ENCODE peak calls at places on chromosomes 13 and 19, in four cellular contexts. A, C, H and G are unnamed samples.
A peak's percentile ranks its signal among the peaks of the same experiment; 100 is the strongest.

GRCh38 chr19:50897612-50898011 is 13.6 kb downstream of the KLK4 start:
- DNase-seq in H (no peak), A (no peak), C (no peak), G (no peak)

GRCh38 chr19:13275016-13275722 is 125.0 kb downstream of the IER2 start:
- DNase-seq in A (no peak), H (no peak), C (no peak), G (no peak)

GRCh38 chr19:48330012-48330681 is 4.8 kb downstream of the EMP3 start:
- DNase-seq in C (no peak), H (no peak), A (no peak), G (peak; percentile 92)

GRCh38 chr19:870963-871401 is 11.5 kb downstream of the CFD start:
- DNase-seq in A (no peak), H (no peak), C (no peak), G (peak; percentile 85)

GRCh38 chr19:48836089-48837017 is at the start of gene HSD17B14:
- DNase-seq in H (no peak), C (no peak), A (no peak), G (peak; percentile 47)

GRCh38 chr13:36887758-36888521 is 32.1 kb downstream of the SMAD9 start:
- DNase-seq in C (no peak), H (no peak), A (no peak), G (no peak)

GRCh38 chr19:1064661-1065605 is 2.0 kb upstream of the ARHGAP45 start:
- DNase-seq in C (no peak), H (no peak), A (no peak), G (peak; percentile 78)

GRCh38 chr13:113415032-113415431 is 38.3 kb downstream of the ADPRHL1 start:
- DNase-seq in A (no peak), H (no peak), C (no peak), G (no peak)

GRCh38 chr19:35756373-35757230 is at the start of gene HSPB6:
- DNase-seq in C (no peak), A (no peak), H (no peak), G (no peak)

GRCh38 chr19:35742121-35742724 is at the start of gene IGFLR1:
- DNase-seq in C (no peak), A (no peak), H (no peak), G (no peak)

GRCh38 chr13:46041335-46041934 is 11.1 kb downstream of the ZC3H13 start:
- DNase-seq in A (no peak), H (no peak), C (no peak), G (no peak)

GRCh38 chr13:45817833-45818232 is 33.7 kb downstream of the SIAH3 start:
- DNase-seq in C (no peak), H (no peak), A (no peak), G (no peak)

GRCh38 chr19:34490141-34490766 is 8.7 kb downstream of the WTIP start:
- DNase-seq in H (no peak), C (no peak), A (no peak), G (no peak)

GRCh38 chr19:29277107-29277506 is 64.2 kb upstream of the UQCRFS1 start:
- DNase-seq in A (no peak), H (no peak), C (no peak), G (no peak)

GRCh38 chr19:45924891-45925447 is 10.4 kb upstream of the NANOS2 start:
- DNase-seq in H (no peak), A (no peak), C (no peak), G (no peak)

GRCh38 chr13:112653821-112654220 is 36.0 kb upstream of the ATP11A start:
- DNase-seq in C (no peak), A (no peak), H (no peak), G (no peak)

GRCh38 chr13:86174632-86175031 is 375.4 kb upstream of the SLITRK6 start:
- DNase-seq in H (no peak), A (no peak), C (no peak), G (no peak)
- TF ChIP-seq CTCF in H (no peak), A (peak; percentile 7), C (no peak), G (peak; percentile 28)

GRCh38 chr19:7926021-7926726 is at the start of gene CTXN1:
- DNase-seq in H (peak; percentile 61), C (no peak), A (no peak), G (peak; percentile 91)
- TF ChIP-seq CTCF in H (no peak), C (no peak), A (no peak), G (no peak)

DNA sequence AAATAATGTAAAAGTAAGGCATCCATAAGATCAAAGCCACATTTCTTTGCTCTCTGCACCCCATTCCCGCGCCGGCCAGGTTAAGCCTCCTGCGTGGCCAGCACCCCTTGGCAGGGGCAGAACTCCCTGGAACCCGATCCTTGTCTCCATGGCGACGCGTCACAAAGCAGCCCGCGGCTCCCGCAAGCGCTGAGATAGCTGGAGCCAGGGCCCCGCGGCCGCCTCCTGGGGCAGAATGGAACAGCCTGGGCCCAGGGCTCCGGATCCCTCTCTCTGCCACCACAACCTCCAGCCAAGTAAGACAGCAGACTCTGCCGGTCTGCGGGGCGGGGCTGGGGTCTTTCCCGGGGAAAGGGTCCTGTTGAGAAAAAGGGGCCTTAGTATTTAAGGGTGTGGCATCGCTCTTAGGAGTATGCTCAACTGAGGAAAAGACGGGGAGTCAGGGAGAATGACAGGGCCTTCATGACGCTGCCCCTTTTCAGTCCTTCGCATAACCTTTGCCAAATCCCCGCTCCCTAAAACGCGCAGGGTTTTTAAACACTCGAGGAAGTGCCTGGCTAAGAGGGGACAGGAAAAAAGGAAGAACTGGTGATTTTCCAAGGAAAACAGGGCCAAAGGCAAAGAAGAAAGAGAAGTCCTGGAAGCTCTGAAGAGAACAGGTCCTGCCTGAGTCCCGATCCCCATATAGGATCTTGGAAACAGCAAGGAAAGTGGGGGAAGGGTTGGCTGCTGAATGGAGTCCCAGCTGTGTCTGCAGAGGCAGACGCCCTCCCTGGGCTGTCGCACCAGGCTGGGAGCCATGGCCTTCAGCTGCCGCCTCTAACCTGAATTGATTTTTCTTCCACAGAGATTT is at the start of gene TEX26:
- DNase-seq in C (no peak), H (no peak), A (no peak), G (no peak)
- TF ChIP-seq CTCF in C (no peak), H (no peak), A (no peak), G (no peak)

GRCh38 chr19:11191934-11192333 is 5.4 kb downstream of the KANK2 start:
- DNase-seq in A (no peak), H (no peak), C (no peak), G (no peak)
- TF ChIP-seq CTCF in A (no peak), H (no peak), C (no peak), G (no peak)

GRCh38 chr19:2663920-2664571 is 38.4 kb downstream of the GNG7 start:
- DNase-seq in C (no peak), A (no peak), H (no peak), G (no peak)
- TF ChIP-seq CTCF in C (no peak), A (no peak), H (no peak), G (no peak)

DNA sequence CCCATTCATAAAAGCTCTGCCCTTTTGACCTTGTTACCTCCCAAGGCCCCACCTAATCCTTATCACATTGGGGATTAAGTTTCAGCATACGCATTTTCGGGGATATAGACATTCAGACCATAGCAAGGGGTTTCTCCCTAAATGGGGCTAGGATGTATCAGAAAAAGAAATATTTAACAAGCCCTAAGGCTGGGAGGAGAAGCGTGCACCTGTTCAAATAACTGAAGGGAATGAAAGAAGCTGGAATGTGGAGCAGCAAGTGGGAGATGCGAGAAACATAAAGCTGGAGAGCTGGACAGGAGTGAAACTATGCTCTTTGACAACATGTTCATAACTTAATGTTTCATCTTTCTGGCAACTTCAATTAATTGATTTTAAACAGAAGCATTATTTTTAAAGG is 811.8 kb upstream of the GPC6 start:
- DNase-seq in C (no peak), H (no peak), A (no peak), G (no peak)
- TF ChIP-seq CTCF in C (no peak), H (no peak), A (no peak), G (no peak)

DNA sequence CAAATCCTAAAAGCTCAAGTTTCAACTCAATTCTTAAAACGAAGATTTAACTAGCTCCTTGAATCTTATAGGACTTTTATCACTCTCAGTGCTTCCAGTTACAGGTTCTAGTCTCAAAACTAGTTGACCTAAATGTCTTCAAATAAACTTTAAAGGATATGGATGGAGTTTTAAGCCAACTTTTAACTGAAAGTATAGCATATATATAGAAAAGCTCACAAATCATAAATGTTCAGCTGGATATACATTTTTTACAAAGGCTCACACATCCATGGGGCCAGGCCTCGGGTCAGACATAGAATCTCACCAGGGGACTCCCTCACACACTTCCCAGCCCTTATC is 47.1 kb upstream of the ARHGEF7 start:
- DNase-seq in C (no peak), A (no peak), H (no peak), G (no peak)
- TF ChIP-seq CTCF in C (no peak), A (no peak), H (no peak), G (no peak)

GRCh38 chr19:23345838-23346237 is 49.4 kb downstream of the ZNF91 start:
- DNase-seq in H (no peak), C (no peak), A (no peak), G (no peak)
- TF ChIP-seq CTCF in H (no peak), C (no peak), A (no peak), G (peak; percentile 27)